ENCODE peak calls at places on chromosomes 13 and 19, in five cellular contexts. One of them, this sample, is unnamed.
A peak's percentile ranks its signal among the peaks of the same experiment; 100 is the strongest.

GRCh38 chr13:31913459-31913858 is 118.1 kb upstream of the FRY start:
- DNase-seq in NCI-H1105: no peak
- DNase-seq in epithelial cell of esophagus: no peak
- DNase-seq in mucosa of gallbladder: no peak
- DNase-seq in COR-L47: no peak
- DNase-seq in this sample: peak; percentile 5

GRCh38 chr13:99886706-99887105 is 84.9 kb downstream of the ZIC5 start:
- DNase-seq in COR-L47: no peak
- DNase-seq in NCI-H1105: no peak
- DNase-seq in mucosa of gallbladder: no peak
- DNase-seq in epithelial cell of esophagus: peak; percentile 13
- DNase-seq in this sample: peak; percentile 39

GRCh38 chr13:99199541-99200432 is 867 bp upstream of the UBAC2 start:
- DNase-seq in mucosa of gallbladder: no peak
- DNase-seq in epithelial cell of esophagus: no peak
- DNase-seq in NCI-H1105: no peak
- DNase-seq in COR-L47: no peak
- DNase-seq in this sample: no peak

GRCh38 chr13:20942938-20943518 is 40.5 kb upstream of the XPO4 start:
- DNase-seq in mucosa of gallbladder: no peak
- DNase-seq in COR-L47: no peak
- DNase-seq in NCI-H1105: no peak
- DNase-seq in epithelial cell of esophagus: no peak
- DNase-seq in this sample: no peak

GRCh38 chr19:55646889-55647731 is 902 bp upstream of the CCDC106 start:
- DNase-seq in COR-L47: no peak
- DNase-seq in NCI-H1105: no peak
- DNase-seq in mucosa of gallbladder: no peak
- DNase-seq in epithelial cell of esophagus: no peak
- DNase-seq in this sample: no peak

GRCh38 chr19:11137542-11138384 is 17.8 kb downstream of the SPC24 start:
- DNase-seq in epithelial cell of esophagus: peak; percentile 83
- DNase-seq in NCI-H1105: peak; percentile 64
- DNase-seq in COR-L47: peak; percentile 94
- DNase-seq in mucosa of gallbladder: peak; percentile 87
- DNase-seq in this sample: peak; percentile 93

GRCh38 chr19:8577741-8578140 is 499 bp upstream of the MYO1F start:
- DNase-seq in NCI-H1105: no peak
- DNase-seq in mucosa of gallbladder: no peak
- DNase-seq in epithelial cell of esophagus: no peak
- DNase-seq in COR-L47: no peak
- DNase-seq in this sample: no peak

GRCh38 chr19:50155520-50156109 is 7.5 kb downstream of the IZUMO2 start:
- DNase-seq in COR-L47: no peak
- DNase-seq in epithelial cell of esophagus: no peak
- DNase-seq in mucosa of gallbladder: no peak
- DNase-seq in NCI-H1105: no peak
- DNase-seq in this sample: no peak

GRCh38 chr13:60099631-60100420 is 63.9 kb downstream of the DIAPH3 start:
- DNase-seq in COR-L47: no peak
- DNase-seq in epithelial cell of esophagus: no peak
- DNase-seq in mucosa of gallbladder: no peak
- DNase-seq in NCI-H1105: no peak
- DNase-seq in this sample: no peak

GRCh38 chr19:30131722-30132291 is 189.8 kb downstream of the URI1 start:
- DNase-seq in epithelial cell of esophagus: no peak
- DNase-seq in NCI-H1105: no peak
- DNase-seq in mucosa of gallbladder: no peak
- DNase-seq in COR-L47: no peak
- DNase-seq in this sample: no peak

GRCh38 chr13:28637714-28638355 is 21.1 kb upstream of the POMP start:
- DNase-seq in epithelial cell of esophagus: no peak
- DNase-seq in COR-L47: no peak
- DNase-seq in NCI-H1105: no peak
- DNase-seq in mucosa of gallbladder: no peak
- DNase-seq in this sample: no peak

GRCh38 chr19:53365899-53366493 is 491 bp downstream of the ZNF525 start:
- DNase-seq in epithelial cell of esophagus: peak; percentile 37
- DNase-seq in mucosa of gallbladder: no peak
- DNase-seq in NCI-H1105: peak; percentile 28
- DNase-seq in COR-L47: no peak
- DNase-seq in this sample: no peak

GRCh38 chr19:34677386-34678084 is at the start of gene ZNF302:
- DNase-seq in COR-L47: peak; percentile 94
- DNase-seq in mucosa of gallbladder: peak; percentile 97
- DNase-seq in NCI-H1105: peak; percentile 93
- DNase-seq in epithelial cell of esophagus: peak; percentile 98
- DNase-seq in this sample: peak; percentile 97

GRCh38 chr19:51689751-51690358 is 3.3 kb upstream of the SPACA6 start:
- DNase-seq in NCI-H1105: no peak
- DNase-seq in mucosa of gallbladder: no peak
- DNase-seq in epithelial cell of esophagus: peak; percentile 14
- DNase-seq in COR-L47: no peak
- DNase-seq in this sample: peak; percentile 31

GRCh38 chr19:46963093-46963734 is 56.4 kb upstream of the NPAS1 start:
- DNase-seq in epithelial cell of esophagus: no peak
- DNase-seq in NCI-H1105: no peak
- DNase-seq in COR-L47: no peak
- DNase-seq in mucosa of gallbladder: no peak
- DNase-seq in this sample: no peak

GRCh38 chr13:20146381-20146780 is 14.5 kb downstream of the GJA3 start:
- DNase-seq in COR-L47: no peak
- DNase-seq in epithelial cell of esophagus: no peak
- DNase-seq in NCI-H1105: no peak
- DNase-seq in mucosa of gallbladder: no peak
- DNase-seq in this sample: no peak

GRCh38 chr13:112029143-112029542 is 37.8 kb upstream of the SOX1 start:
- DNase-seq in mucosa of gallbladder: no peak
- DNase-seq in NCI-H1105: no peak
- DNase-seq in epithelial cell of esophagus: no peak
- DNase-seq in COR-L47: no peak
- DNase-seq in this sample: no peak

GRCh38 chr19:11016591-11016990 is 55.8 kb downstream of the SMARCA4 start:
- DNase-seq in NCI-H1105: no peak
- DNase-seq in mucosa of gallbladder: no peak
- DNase-seq in epithelial cell of esophagus: no peak
- DNase-seq in COR-L47: no peak
- DNase-seq in this sample: no peak

GRCh38 chr13:108962652-108963051 is 333.2 kb downstream of the MYO16 start:
- DNase-seq in COR-L47: no peak
- DNase-seq in mucosa of gallbladder: no peak
- DNase-seq in epithelial cell of esophagus: no peak
- DNase-seq in NCI-H1105: peak; percentile 34
- DNase-seq in this sample: no peak

GRCh38 chr19:49017041-49017665 is at the start of gene LHB:
- DNase-seq in epithelial cell of esophagus: no peak
- DNase-seq in NCI-H1105: no peak
- DNase-seq in COR-L47: no peak
- DNase-seq in mucosa of gallbladder: no peak
- DNase-seq in this sample: peak; percentile 1

GRCh38 chr13:113207890-113208423 is 512 bp downstream of the PCID2 start:
- DNase-seq in epithelial cell of esophagus: peak; percentile 48
- DNase-seq in COR-L47: peak; percentile 17
- DNase-seq in NCI-H1105: peak; percentile 30
- DNase-seq in mucosa of gallbladder: no peak
- DNase-seq in this sample: peak; percentile 60

GRCh38 chr13:111632906-111633305 is 312.5 kb downstream of the TEX29 start:
- DNase-seq in mucosa of gallbladder: no peak
- DNase-seq in NCI-H1105: no peak
- DNase-seq in COR-L47: no peak
- DNase-seq in epithelial cell of esophagus: no peak
- DNase-seq in this sample: no peak

GRCh38 chr19:50357178-50358100 is 8.0 kb downstream of the NAPSA start:
- DNase-seq in epithelial cell of esophagus: peak; percentile 46
- DNase-seq in mucosa of gallbladder: peak; percentile 85
- DNase-seq in COR-L47: peak; percentile 35
- DNase-seq in NCI-H1105: peak; percentile 61
- DNase-seq in this sample: peak; percentile 70

GRCh38 chr13:27918041-27918917 is 1.5 kb upstream of the PDX1 start:
- DNase-seq in COR-L47: no peak
- DNase-seq in epithelial cell of esophagus: no peak
- DNase-seq in mucosa of gallbladder: peak; percentile 32
- DNase-seq in NCI-H1105: no peak
- DNase-seq in this sample: no peak

GRCh38 chr19:18500820-18501219 is 21.1 kb downstream of the ELL start:
- DNase-seq in NCI-H1105: no peak
- DNase-seq in epithelial cell of esophagus: no peak
- DNase-seq in mucosa of gallbladder: no peak
- DNase-seq in COR-L47: no peak
- DNase-seq in this sample: no peak

This sample was measured in kidney tubule cell.